ENCODE peak calls at places on chromosomes 3 and 15, in ten cellular contexts. One of them, this sample, is unnamed.

GRCh38 chr15:70523192-70523591 is 240.2 kb downstream of the UACA start:
- DNase-seq in stimulated activated naive B cell treated with anti-CD40 and anti-IgM and Interleukin-4, amounts not matched to agents 10 μg/mL and 1 μg/mL and 100 μg/mL, for 72 hours: no peak
- DNase-seq in mucosa of gallbladder: no peak
- DNase-seq in activated T-helper 2 cell treated with anti-CD3 and anti-CD28 coated beads, Interferon-gamma antibody, Interleukin-2, Interleukin-4, amounts not matched to agents 10 μg/mL and 5 μg/mL and 100 μg/mL, durations not matched to agents 14 hours and 24 hours and 36 hours: no peak
- DNase-seq in fibroblast of the aortic adventitia: no peak
- DNase-seq in activated gamma-delta T cell: no peak
- DNase-seq in AG09319: no peak
- DNase-seq in fibroblast of mammary gland: no peak
- DNase-seq in activated naive CD4-positive, alpha-beta T cell: no peak
- DNase-seq in RWPE1: no peak
- DNase-seq in this sample: no peak

GRCh38 chr15:83698294-83698693 is 44.4 kb downstream of the ADAMTSL3 start:
- DNase-seq in stimulated activated naive B cell treated with anti-CD40 and anti-IgM and Interleukin-4, amounts not matched to agents 10 μg/mL and 1 μg/mL and 100 μg/mL, for 72 hours: no peak
- DNase-seq in mucosa of gallbladder: peak; percentile 32
- DNase-seq in activated T-helper 2 cell treated with anti-CD3 and anti-CD28 coated beads, Interferon-gamma antibody, Interleukin-2, Interleukin-4, amounts not matched to agents 10 μg/mL and 5 μg/mL and 100 μg/mL, durations not matched to agents 14 hours and 24 hours and 36 hours: no peak
- DNase-seq in fibroblast of the aortic adventitia: peak; percentile 30
- DNase-seq in activated gamma-delta T cell: no peak
- DNase-seq in AG09319: no peak
- DNase-seq in fibroblast of mammary gland: peak; percentile 92
- DNase-seq in activated naive CD4-positive, alpha-beta T cell: no peak
- DNase-seq in RWPE1: peak; percentile 59
- DNase-seq in this sample: no peak

GRCh38 chr3:131221731-131222130 is 159.8 kb upstream of the NUDT16 start:
- DNase-seq in stimulated activated naive B cell treated with anti-CD40 and anti-IgM and Interleukin-4, amounts not matched to agents 10 μg/mL and 1 μg/mL and 100 μg/mL, for 72 hours: no peak
- DNase-seq in mucosa of gallbladder: no peak
- DNase-seq in activated T-helper 2 cell treated with anti-CD3 and anti-CD28 coated beads, Interferon-gamma antibody, Interleukin-2, Interleukin-4, amounts not matched to agents 10 μg/mL and 5 μg/mL and 100 μg/mL, durations not matched to agents 14 hours and 24 hours and 36 hours: no peak
- DNase-seq in fibroblast of the aortic adventitia: peak; percentile 82
- DNase-seq in activated gamma-delta T cell: no peak
- DNase-seq in AG09319: no peak
- DNase-seq in fibroblast of mammary gland: peak; percentile 88
- DNase-seq in activated naive CD4-positive, alpha-beta T cell: no peak
- DNase-seq in RWPE1: peak; percentile 5
- DNase-seq in this sample: no peak

GRCh38 chr3:70726966-70727365 is 414.5 kb upstream of the MDFIC2 start:
- DNase-seq in stimulated activated naive B cell treated with anti-CD40 and anti-IgM and Interleukin-4, amounts not matched to agents 10 μg/mL and 1 μg/mL and 100 μg/mL, for 72 hours: no peak
- DNase-seq in mucosa of gallbladder: no peak
- DNase-seq in activated T-helper 2 cell treated with anti-CD3 and anti-CD28 coated beads, Interferon-gamma antibody, Interleukin-2, Interleukin-4, amounts not matched to agents 10 μg/mL and 5 μg/mL and 100 μg/mL, durations not matched to agents 14 hours and 24 hours and 36 hours: no peak
- DNase-seq in fibroblast of the aortic adventitia: peak; percentile 11
- DNase-seq in activated gamma-delta T cell: no peak
- DNase-seq in AG09319: peak; percentile 60
- DNase-seq in fibroblast of mammary gland: no peak
- DNase-seq in activated naive CD4-positive, alpha-beta T cell: no peak
- DNase-seq in RWPE1: no peak
- DNase-seq in this sample: no peak

GRCh38 chr3:99795573-99795972 is 22.1 kb upstream of the CMSS1 start:
- DNase-seq in stimulated activated naive B cell treated with anti-CD40 and anti-IgM and Interleukin-4, amounts not matched to agents 10 μg/mL and 1 μg/mL and 100 μg/mL, for 72 hours: no peak
- DNase-seq in mucosa of gallbladder: no peak
- DNase-seq in activated T-helper 2 cell treated with anti-CD3 and anti-CD28 coated beads, Interferon-gamma antibody, Interleukin-2, Interleukin-4, amounts not matched to agents 10 μg/mL and 5 μg/mL and 100 μg/mL, durations not matched to agents 14 hours and 24 hours and 36 hours: no peak
- DNase-seq in fibroblast of the aortic adventitia: no peak
- DNase-seq in activated gamma-delta T cell: no peak
- DNase-seq in AG09319: no peak
- DNase-seq in fibroblast of mammary gland: no peak
- DNase-seq in activated naive CD4-positive, alpha-beta T cell: no peak
- DNase-seq in RWPE1: no peak
- DNase-seq in this sample: no peak

GRCh38 chr3:127747751-127748521 is 74.4 kb downstream of the MGLL start:
- DNase-seq in stimulated activated naive B cell treated with anti-CD40 and anti-IgM and Interleukin-4, amounts not matched to agents 10 μg/mL and 1 μg/mL and 100 μg/mL, for 72 hours: no peak
- DNase-seq in mucosa of gallbladder: peak; percentile 80
- DNase-seq in activated T-helper 2 cell treated with anti-CD3 and anti-CD28 coated beads, Interferon-gamma antibody, Interleukin-2, Interleukin-4, amounts not matched to agents 10 μg/mL and 5 μg/mL and 100 μg/mL, durations not matched to agents 14 hours and 24 hours and 36 hours: no peak
- DNase-seq in fibroblast of the aortic adventitia: peak; percentile 90
- DNase-seq in activated gamma-delta T cell: no peak
- DNase-seq in AG09319: peak; percentile 49
- DNase-seq in fibroblast of mammary gland: peak; percentile 94
- DNase-seq in activated naive CD4-positive, alpha-beta T cell: no peak
- DNase-seq in RWPE1: peak; percentile 73
- DNase-seq in this sample: no peak

GRCh38 chr3:54830658-54831057 is 97.2 kb downstream of the LRTM1 start:
- DNase-seq in stimulated activated naive B cell treated with anti-CD40 and anti-IgM and Interleukin-4, amounts not matched to agents 10 μg/mL and 1 μg/mL and 100 μg/mL, for 72 hours: no peak
- DNase-seq in mucosa of gallbladder: no peak
- DNase-seq in activated T-helper 2 cell treated with anti-CD3 and anti-CD28 coated beads, Interferon-gamma antibody, Interleukin-2, Interleukin-4, amounts not matched to agents 10 μg/mL and 5 μg/mL and 100 μg/mL, durations not matched to agents 14 hours and 24 hours and 36 hours: no peak
- DNase-seq in fibroblast of the aortic adventitia: peak; percentile 9
- DNase-seq in activated gamma-delta T cell: no peak
- DNase-seq in AG09319: no peak
- DNase-seq in fibroblast of mammary gland: peak; percentile 40
- DNase-seq in activated naive CD4-positive, alpha-beta T cell: no peak
- DNase-seq in RWPE1: no peak
- DNase-seq in this sample: no peak

GRCh38 chr15:63832620-63833245 is 1.0 kb downstream of the HERC1 start:
- DNase-seq in stimulated activated naive B cell treated with anti-CD40 and anti-IgM and Interleukin-4, amounts not matched to agents 10 μg/mL and 1 μg/mL and 100 μg/mL, for 72 hours: no peak
- DNase-seq in mucosa of gallbladder: no peak
- DNase-seq in activated T-helper 2 cell treated with anti-CD3 and anti-CD28 coated beads, Interferon-gamma antibody, Interleukin-2, Interleukin-4, amounts not matched to agents 10 μg/mL and 5 μg/mL and 100 μg/mL, durations not matched to agents 14 hours and 24 hours and 36 hours: no peak
- DNase-seq in fibroblast of the aortic adventitia: no peak
- DNase-seq in activated gamma-delta T cell: no peak
- DNase-seq in AG09319: no peak
- DNase-seq in fibroblast of mammary gland: peak; percentile 22
- DNase-seq in activated naive CD4-positive, alpha-beta T cell: no peak
- DNase-seq in RWPE1: no peak
- DNase-seq in this sample: no peak

GRCh38 chr3:126567696-126568438 is 9.1 kb upstream of the C3orf22 start:
- DNase-seq in stimulated activated naive B cell treated with anti-CD40 and anti-IgM and Interleukin-4, amounts not matched to agents 10 μg/mL and 1 μg/mL and 100 μg/mL, for 72 hours: no peak
- DNase-seq in mucosa of gallbladder: no peak
- DNase-seq in activated T-helper 2 cell treated with anti-CD3 and anti-CD28 coated beads, Interferon-gamma antibody, Interleukin-2, Interleukin-4, amounts not matched to agents 10 μg/mL and 5 μg/mL and 100 μg/mL, durations not matched to agents 14 hours and 24 hours and 36 hours: no peak
- DNase-seq in fibroblast of the aortic adventitia: no peak
- DNase-seq in activated gamma-delta T cell: no peak
- DNase-seq in AG09319: no peak
- DNase-seq in fibroblast of mammary gland: no peak
- DNase-seq in activated naive CD4-positive, alpha-beta T cell: no peak
- DNase-seq in RWPE1: peak; percentile 19
- DNase-seq in this sample: no peak

GRCh38 chr3:30904986-30905385 is 10.5 kb upstream of the GADL1 start:
- DNase-seq in stimulated activated naive B cell treated with anti-CD40 and anti-IgM and Interleukin-4, amounts not matched to agents 10 μg/mL and 1 μg/mL and 100 μg/mL, for 72 hours: no peak
- DNase-seq in mucosa of gallbladder: no peak
- DNase-seq in activated T-helper 2 cell treated with anti-CD3 and anti-CD28 coated beads, Interferon-gamma antibody, Interleukin-2, Interleukin-4, amounts not matched to agents 10 μg/mL and 5 μg/mL and 100 μg/mL, durations not matched to agents 14 hours and 24 hours and 36 hours: no peak
- DNase-seq in fibroblast of the aortic adventitia: no peak
- DNase-seq in activated gamma-delta T cell: no peak
- DNase-seq in AG09319: no peak
- DNase-seq in fibroblast of mammary gland: peak; percentile 3
- DNase-seq in activated naive CD4-positive, alpha-beta T cell: no peak
- DNase-seq in RWPE1: no peak
- DNase-seq in this sample: no peak

GRCh38 chr3:129016366-129016724 is 15.2 kb downstream of the EFCC1 start:
- DNase-seq in stimulated activated naive B cell treated with anti-CD40 and anti-IgM and Interleukin-4, amounts not matched to agents 10 μg/mL and 1 μg/mL and 100 μg/mL, for 72 hours: peak; percentile 64
- DNase-seq in mucosa of gallbladder: no peak
- DNase-seq in activated T-helper 2 cell treated with anti-CD3 and anti-CD28 coated beads, Interferon-gamma antibody, Interleukin-2, Interleukin-4, amounts not matched to agents 10 μg/mL and 5 μg/mL and 100 μg/mL, durations not matched to agents 14 hours and 24 hours and 36 hours: no peak
- DNase-seq in fibroblast of the aortic adventitia: no peak
- DNase-seq in activated gamma-delta T cell: peak; percentile 23
- DNase-seq in AG09319: no peak
- DNase-seq in fibroblast of mammary gland: no peak
- DNase-seq in activated naive CD4-positive, alpha-beta T cell: peak; percentile 46
- DNase-seq in RWPE1: no peak
- DNase-seq in this sample: no peak

GRCh38 chr3:65545429-65545828 is 493.3 kb downstream of the MAGI1 start:
- DNase-seq in stimulated activated naive B cell treated with anti-CD40 and anti-IgM and Interleukin-4, amounts not matched to agents 10 μg/mL and 1 μg/mL and 100 μg/mL, for 72 hours: no peak
- DNase-seq in mucosa of gallbladder: no peak
- DNase-seq in activated T-helper 2 cell treated with anti-CD3 and anti-CD28 coated beads, Interferon-gamma antibody, Interleukin-2, Interleukin-4, amounts not matched to agents 10 μg/mL and 5 μg/mL and 100 μg/mL, durations not matched to agents 14 hours and 24 hours and 36 hours: no peak
- DNase-seq in fibroblast of the aortic adventitia: peak; percentile 27
- DNase-seq in activated gamma-delta T cell: no peak
- DNase-seq in AG09319: no peak
- DNase-seq in fibroblast of mammary gland: peak; percentile 28
- DNase-seq in activated naive CD4-positive, alpha-beta T cell: no peak
- DNase-seq in RWPE1: no peak
- DNase-seq in this sample: no peak

GRCh38 chr15:64706011-64706911 is 69.1 kb downstream of the RBPMS2 start:
- DNase-seq in stimulated activated naive B cell treated with anti-CD40 and anti-IgM and Interleukin-4, amounts not matched to agents 10 μg/mL and 1 μg/mL and 100 μg/mL, for 72 hours: no peak
- DNase-seq in mucosa of gallbladder: no peak
- DNase-seq in activated T-helper 2 cell treated with anti-CD3 and anti-CD28 coated beads, Interferon-gamma antibody, Interleukin-2, Interleukin-4, amounts not matched to agents 10 μg/mL and 5 μg/mL and 100 μg/mL, durations not matched to agents 14 hours and 24 hours and 36 hours: no peak
- DNase-seq in fibroblast of the aortic adventitia: no peak
- DNase-seq in activated gamma-delta T cell: no peak
- DNase-seq in AG09319: no peak
- DNase-seq in fibroblast of mammary gland: no peak
- DNase-seq in activated naive CD4-positive, alpha-beta T cell: no peak
- DNase-seq in RWPE1: no peak
- DNase-seq in this sample: no peak

GRCh38 chr15:29724026-29724425 is 98.2 kb downstream of the TJP1 start:
- DNase-seq in stimulated activated naive B cell treated with anti-CD40 and anti-IgM and Interleukin-4, amounts not matched to agents 10 μg/mL and 1 μg/mL and 100 μg/mL, for 72 hours: no peak
- DNase-seq in mucosa of gallbladder: no peak
- DNase-seq in activated T-helper 2 cell treated with anti-CD3 and anti-CD28 coated beads, Interferon-gamma antibody, Interleukin-2, Interleukin-4, amounts not matched to agents 10 μg/mL and 5 μg/mL and 100 μg/mL, durations not matched to agents 14 hours and 24 hours and 36 hours: no peak
- DNase-seq in fibroblast of the aortic adventitia: no peak
- DNase-seq in activated gamma-delta T cell: no peak
- DNase-seq in AG09319: no peak
- DNase-seq in fibroblast of mammary gland: no peak
- DNase-seq in activated naive CD4-positive, alpha-beta T cell: no peak
- DNase-seq in RWPE1: no peak
- DNase-seq in this sample: no peak

GRCh38 chr3:50347187-50347813 is 1.8 kb upstream of the ZMYND10 start:
- DNase-seq in stimulated activated naive B cell treated with anti-CD40 and anti-IgM and Interleukin-4, amounts not matched to agents 10 μg/mL and 1 μg/mL and 100 μg/mL, for 72 hours: peak; percentile 47
- DNase-seq in mucosa of gallbladder: peak; percentile 74
- DNase-seq in activated T-helper 2 cell treated with anti-CD3 and anti-CD28 coated beads, Interferon-gamma antibody, Interleukin-2, Interleukin-4, amounts not matched to agents 10 μg/mL and 5 μg/mL and 100 μg/mL, durations not matched to agents 14 hours and 24 hours and 36 hours: peak; percentile 76
- DNase-seq in fibroblast of the aortic adventitia: peak; percentile 75
- DNase-seq in activated gamma-delta T cell: no peak
- DNase-seq in AG09319: peak; percentile 41
- DNase-seq in fibroblast of mammary gland: peak; percentile 75
- DNase-seq in activated naive CD4-positive, alpha-beta T cell: peak; percentile 60
- DNase-seq in RWPE1: no peak
- DNase-seq in this sample: no peak

GRCh38 chr3:55824406-55824805 is 337.3 kb upstream of the WNT5A start:
- DNase-seq in stimulated activated naive B cell treated with anti-CD40 and anti-IgM and Interleukin-4, amounts not matched to agents 10 μg/mL and 1 μg/mL and 100 μg/mL, for 72 hours: no peak
- DNase-seq in mucosa of gallbladder: no peak
- DNase-seq in activated T-helper 2 cell treated with anti-CD3 and anti-CD28 coated beads, Interferon-gamma antibody, Interleukin-2, Interleukin-4, amounts not matched to agents 10 μg/mL and 5 μg/mL and 100 μg/mL, durations not matched to agents 14 hours and 24 hours and 36 hours: no peak
- DNase-seq in fibroblast of the aortic adventitia: no peak
- DNase-seq in activated gamma-delta T cell: no peak
- DNase-seq in AG09319: no peak
- DNase-seq in fibroblast of mammary gland: no peak
- DNase-seq in activated naive CD4-positive, alpha-beta T cell: no peak
- DNase-seq in RWPE1: no peak
- DNase-seq in this sample: no peak

GRCh38 chr3:135034291-135034768 is 239.3 kb downstream of the EPHB1 start:
- DNase-seq in stimulated activated naive B cell treated with anti-CD40 and anti-IgM and Interleukin-4, amounts not matched to agents 10 μg/mL and 1 μg/mL and 100 μg/mL, for 72 hours: no peak
- DNase-seq in mucosa of gallbladder: no peak
- DNase-seq in activated T-helper 2 cell treated with anti-CD3 and anti-CD28 coated beads, Interferon-gamma antibody, Interleukin-2, Interleukin-4, amounts not matched to agents 10 μg/mL and 5 μg/mL and 100 μg/mL, durations not matched to agents 14 hours and 24 hours and 36 hours: no peak
- DNase-seq in fibroblast of the aortic adventitia: no peak
- DNase-seq in activated gamma-delta T cell: no peak
- DNase-seq in AG09319: no peak
- DNase-seq in fibroblast of mammary gland: no peak
- DNase-seq in activated naive CD4-positive, alpha-beta T cell: no peak
- DNase-seq in RWPE1: no peak
- DNase-seq in this sample: no peak

GRCh38 chr3:99765042-99765942 is 52.4 kb upstream of the CMSS1 start:
- DNase-seq in stimulated activated naive B cell treated with anti-CD40 and anti-IgM and Interleukin-4, amounts not matched to agents 10 μg/mL and 1 μg/mL and 100 μg/mL, for 72 hours: no peak
- DNase-seq in mucosa of gallbladder: no peak
- DNase-seq in activated T-helper 2 cell treated with anti-CD3 and anti-CD28 coated beads, Interferon-gamma antibody, Interleukin-2, Interleukin-4, amounts not matched to agents 10 μg/mL and 5 μg/mL and 100 μg/mL, durations not matched to agents 14 hours and 24 hours and 36 hours: no peak
- DNase-seq in fibroblast of the aortic adventitia: peak; percentile 83
- DNase-seq in activated gamma-delta T cell: no peak
- DNase-seq in AG09319: no peak
- DNase-seq in fibroblast of mammary gland: peak; percentile 32
- DNase-seq in activated naive CD4-positive, alpha-beta T cell: no peak
- DNase-seq in RWPE1: no peak
- DNase-seq in this sample: no peak

GRCh38 chr15:43516185-43516584 is 1.2 kb upstream of the MAP1A start:
- DNase-seq in stimulated activated naive B cell treated with anti-CD40 and anti-IgM and Interleukin-4, amounts not matched to agents 10 μg/mL and 1 μg/mL and 100 μg/mL, for 72 hours: no peak
- DNase-seq in mucosa of gallbladder: no peak
- DNase-seq in activated T-helper 2 cell treated with anti-CD3 and anti-CD28 coated beads, Interferon-gamma antibody, Interleukin-2, Interleukin-4, amounts not matched to agents 10 μg/mL and 5 μg/mL and 100 μg/mL, durations not matched to agents 14 hours and 24 hours and 36 hours: no peak
- DNase-seq in fibroblast of the aortic adventitia: peak; percentile 87
- DNase-seq in activated gamma-delta T cell: no peak
- DNase-seq in AG09319: peak; percentile 80
- DNase-seq in fibroblast of mammary gland: peak; percentile 78
- DNase-seq in activated naive CD4-positive, alpha-beta T cell: no peak
- DNase-seq in RWPE1: no peak
- DNase-seq in this sample: no peak

GRCh38 chr15:72117448-72117697 is 577 bp downstream of the MYO9A start:
- DNase-seq in stimulated activated naive B cell treated with anti-CD40 and anti-IgM and Interleukin-4, amounts not matched to agents 10 μg/mL and 1 μg/mL and 100 μg/mL, for 72 hours: peak; percentile 72
- DNase-seq in mucosa of gallbladder: peak; percentile 69
- DNase-seq in activated T-helper 2 cell treated with anti-CD3 and anti-CD28 coated beads, Interferon-gamma antibody, Interleukin-2, Interleukin-4, amounts not matched to agents 10 μg/mL and 5 μg/mL and 100 μg/mL, durations not matched to agents 14 hours and 24 hours and 36 hours: peak; percentile 69
- DNase-seq in fibroblast of the aortic adventitia: peak; percentile 72
- DNase-seq in activated gamma-delta T cell: peak; percentile 65
- DNase-seq in AG09319: peak; percentile 57
- DNase-seq in fibroblast of mammary gland: peak; percentile 70
- DNase-seq in activated naive CD4-positive, alpha-beta T cell: peak; percentile 58
- DNase-seq in RWPE1: peak; percentile 82
- DNase-seq in this sample: no peak

GRCh38 chr15:77228831-77229230 is 157.9 kb upstream of the TSPAN3 start:
- DNase-seq in stimulated activated naive B cell treated with anti-CD40 and anti-IgM and Interleukin-4, amounts not matched to agents 10 μg/mL and 1 μg/mL and 100 μg/mL, for 72 hours: no peak
- DNase-seq in mucosa of gallbladder: no peak
- DNase-seq in activated T-helper 2 cell treated with anti-CD3 and anti-CD28 coated beads, Interferon-gamma antibody, Interleukin-2, Interleukin-4, amounts not matched to agents 10 μg/mL and 5 μg/mL and 100 μg/mL, durations not matched to agents 14 hours and 24 hours and 36 hours: no peak
- DNase-seq in fibroblast of the aortic adventitia: no peak
- DNase-seq in activated gamma-delta T cell: no peak
- DNase-seq in AG09319: no peak
- DNase-seq in fibroblast of mammary gland: no peak
- DNase-seq in activated naive CD4-positive, alpha-beta T cell: no peak
- DNase-seq in RWPE1: no peak
- DNase-seq in this sample: no peak

GRCh38 chr3:152671998-152672649 is 162.8 kb upstream of the P2RY1 start:
- DNase-seq in stimulated activated naive B cell treated with anti-CD40 and anti-IgM and Interleukin-4, amounts not matched to agents 10 μg/mL and 1 μg/mL and 100 μg/mL, for 72 hours: no peak
- DNase-seq in mucosa of gallbladder: no peak
- DNase-seq in activated T-helper 2 cell treated with anti-CD3 and anti-CD28 coated beads, Interferon-gamma antibody, Interleukin-2, Interleukin-4, amounts not matched to agents 10 μg/mL and 5 μg/mL and 100 μg/mL, durations not matched to agents 14 hours and 24 hours and 36 hours: no peak
- DNase-seq in fibroblast of the aortic adventitia: no peak
- DNase-seq in activated gamma-delta T cell: no peak
- DNase-seq in AG09319: no peak
- DNase-seq in fibroblast of mammary gland: no peak
- DNase-seq in activated naive CD4-positive, alpha-beta T cell: no peak
- DNase-seq in RWPE1: no peak
- DNase-seq in this sample: no peak

GRCh38 chr3:84946240-84946639 is 12.5 kb upstream of the CADM2 start:
- DNase-seq in stimulated activated naive B cell treated with anti-CD40 and anti-IgM and Interleukin-4, amounts not matched to agents 10 μg/mL and 1 μg/mL and 100 μg/mL, for 72 hours: no peak
- DNase-seq in mucosa of gallbladder: no peak
- DNase-seq in activated T-helper 2 cell treated with anti-CD3 and anti-CD28 coated beads, Interferon-gamma antibody, Interleukin-2, Interleukin-4, amounts not matched to agents 10 μg/mL and 5 μg/mL and 100 μg/mL, durations not matched to agents 14 hours and 24 hours and 36 hours: no peak
- DNase-seq in fibroblast of the aortic adventitia: no peak
- DNase-seq in activated gamma-delta T cell: no peak
- DNase-seq in AG09319: no peak
- DNase-seq in fibroblast of mammary gland: no peak
- DNase-seq in activated naive CD4-positive, alpha-beta T cell: no peak
- DNase-seq in RWPE1: no peak
- DNase-seq in this sample: no peak

GRCh38 chr3:76900571-76900970 is 139.3 kb upstream of the ROBO2 start:
- DNase-seq in stimulated activated naive B cell treated with anti-CD40 and anti-IgM and Interleukin-4, amounts not matched to agents 10 μg/mL and 1 μg/mL and 100 μg/mL, for 72 hours: no peak
- DNase-seq in mucosa of gallbladder: no peak
- DNase-seq in activated T-helper 2 cell treated with anti-CD3 and anti-CD28 coated beads, Interferon-gamma antibody, Interleukin-2, Interleukin-4, amounts not matched to agents 10 μg/mL and 5 μg/mL and 100 μg/mL, durations not matched to agents 14 hours and 24 hours and 36 hours: no peak
- DNase-seq in fibroblast of the aortic adventitia: no peak
- DNase-seq in activated gamma-delta T cell: no peak
- DNase-seq in AG09319: no peak
- DNase-seq in fibroblast of mammary gland: no peak
- DNase-seq in activated naive CD4-positive, alpha-beta T cell: no peak
- DNase-seq in RWPE1: no peak
- DNase-seq in this sample: no peak

GRCh38 chr3:125186261-125186770 is 26.2 kb downstream of the SLC12A8 start:
- DNase-seq in stimulated activated naive B cell treated with anti-CD40 and anti-IgM and Interleukin-4, amounts not matched to agents 10 μg/mL and 1 μg/mL and 100 μg/mL, for 72 hours: no peak
- DNase-seq in mucosa of gallbladder: no peak
- DNase-seq in activated T-helper 2 cell treated with anti-CD3 and anti-CD28 coated beads, Interferon-gamma antibody, Interleukin-2, Interleukin-4, amounts not matched to agents 10 μg/mL and 5 μg/mL and 100 μg/mL, durations not matched to agents 14 hours and 24 hours and 36 hours: no peak
- DNase-seq in fibroblast of the aortic adventitia: peak; percentile 54
- DNase-seq in activated gamma-delta T cell: no peak
- DNase-seq in AG09319: no peak
- DNase-seq in fibroblast of mammary gland: peak; percentile 51
- DNase-seq in activated naive CD4-positive, alpha-beta T cell: no peak
- DNase-seq in RWPE1: no peak
- DNase-seq in this sample: no peak

This sample was measured in GM12878.